ENCODE peak calls at places on chromosomes 6 and 20, in seven cellular contexts. Z is astrocyte of the cerebellum, F is GM12865, M is AG10803, S is astrocyte of the spinal cord, X is endodermal cell, Q is dorsolateral prefrontal cortex. I is an unnamed sample.

GRCh38 chr20:34876161-34877001 is at the start of gene ACSS2:
- DNase-seq in Z (peak), F (peak), M (peak), S (peak), X (peak), Q (peak), I (peak)

GRCh38 chr6:85576479-85576878 is 17.2 kb downstream of the SNX14 start:
- DNase-seq in Z (no peak), F (no peak), M (no peak), S (no peak), X (no peak), Q (no peak), I (no peak)

GRCh38 chr20:63802469-63803240 is 28.4 kb downstream of the ZBTB46 start:
- DNase-seq in Z (no peak), F (no peak), M (no peak), S (no peak), X (no peak), Q (no peak), I (no peak)

GRCh38 chr6:34243131-34243771 is 5.6 kb downstream of the SMIM29 start:
- DNase-seq in Z (no peak), F (no peak), M (no peak), S (peak), X (no peak), Q (peak), I (no peak)

GRCh38 chr6:10800810-10801209 is 37.5 kb downstream of the MAK start:
- DNase-seq in Z (no peak), F (no peak), M (no peak), S (no peak), X (no peak), Q (no peak), I (no peak)

GRCh38 chr6:132614554-132614953 is 9.5 kb downstream of the TAAR2 start:
- DNase-seq in Z (no peak), F (peak), M (no peak), S (no peak), X (no peak), Q (no peak), I (no peak)

GRCh38 chr6:134830945-134831344 is 119.0 kb downstream of the ALDH8A1 start:
- DNase-seq in Z (no peak), F (no peak), M (no peak), S (no peak), X (no peak), Q (no peak), I (no peak)

GRCh38 chr20:47392015-47392720 is 35.7 kb upstream of the ZMYND8 start:
- DNase-seq in Z (no peak), F (peak), M (peak), S (peak), X (no peak), Q (peak), I (peak)

GRCh38 chr6:40996591-40997247 is 42.3 kb downstream of the UNC5CL start:
- DNase-seq in Z (peak), F (no peak), M (peak), S (no peak), X (peak), Q (no peak), I (no peak)

GRCh38 chr6:129575378-129576118 is 134.4 kb downstream of the ARHGAP18 start:
- DNase-seq in Z (peak), F (no peak), M (peak), S (peak), X (no peak), Q (no peak), I (peak)

GRCh38 chr6:98844244-98845161 is 10.1 kb downstream of the POU3F2 start:
- DNase-seq in Z (no peak), F (no peak), M (no peak), S (no peak), X (peak), Q (peak), I (no peak)

GRCh38 chr6:56677559-56677958 is 34.9 kb upstream of the DST start:
- DNase-seq in Z (no peak), F (peak), M (peak), S (no peak), X (no peak), Q (no peak), I (no peak)

GRCh38 chr6:116397960-116398359 is 27.2 kb downstream of the DSE start:
- DNase-seq in Z (no peak), F (no peak), M (peak), S (peak), X (no peak), Q (no peak), I (no peak)

GRCh38 chr6:100493206-100493888 is 28.6 kb upstream of the SIM1 start:
- DNase-seq in Z (no peak), F (no peak), M (no peak), S (no peak), X (peak), Q (no peak), I (no peak)

GRCh38 chr6:20542927-20543602 is 8.8 kb downstream of the CDKAL1 start:
- DNase-seq in Z (peak), F (peak), M (peak), S (peak), X (no peak), Q (no peak), I (no peak)

GRCh38 chr6:152981989-152982767 is 663 bp downstream of the FBXO5 start:
- DNase-seq in Z (no peak), F (peak), M (no peak), S (no peak), X (peak), Q (no peak), I (no peak)

GRCh38 chr6:122853259-122853995 is 64.4 kb downstream of the SMPDL3A start:
- DNase-seq in Z (no peak), F (peak), M (no peak), S (no peak), X (no peak), Q (no peak), I (no peak)

GRCh38 chr6:108622601-108623335 is 62.1 kb downstream of the FOXO3 start:
- DNase-seq in Z (peak), F (no peak), M (peak), S (peak), X (no peak), Q (no peak), I (peak)

GRCh38 chr6:158174514-158174913 is 6.4 kb downstream of the GTF2H5 start:
- DNase-seq in Z (peak), F (no peak), M (peak), S (peak), X (no peak), Q (no peak), I (peak)

GRCh38 chr6:16398587-16398986 is 160.2 kb downstream of the GMPR start:
- DNase-seq in Z (peak), F (no peak), M (peak), S (peak), X (no peak), Q (no peak), I (no peak)

GRCh38 chr20:44273231-44274215 is 26.4 kb downstream of the GDAP1L1 start:
- DNase-seq in Z (no peak), F (peak), M (no peak), S (no peak), X (no peak), Q (no peak), I (no peak)

GRCh38 chr20:50436052-50436656 is 74.0 kb upstream of the PTPN1 start:
- DNase-seq in Z (no peak), F (no peak), M (no peak), S (no peak), X (no peak), Q (no peak), I (no peak)

GRCh38 chr20:51542894-51543788 is 622 bp upstream of the NFATC2 start:
- DNase-seq in Z (no peak), F (no peak), M (no peak), S (no peak), X (no peak), Q (no peak), I (no peak)

GRCh38 chr20:58153121-58153520 is 75.3 kb downstream of the ANKRD60 start:
- DNase-seq in Z (no peak), F (no peak), M (no peak), S (no peak), X (no peak), Q (no peak), I (no peak)

GRCh38 chr6:11494786-11495564 is 42.6 kb upstream of the TMEM170B start:
- DNase-seq in Z (no peak), F (peak), M (no peak), S (peak), X (no peak), Q (no peak), I (no peak)

GRCh38 chr20:53369871-53370270 is 223.8 kb downstream of the ZNF217 start:
- DNase-seq in Z (no peak), F (no peak), M (no peak), S (no peak), X (no peak), Q (no peak), I (no peak)

GRCh38 chr6:151482290-151482689 is 11.5 kb upstream of the CCDC170 start:
- DNase-seq in Z (no peak), F (peak), M (peak), S (peak), X (no peak), Q (no peak), I (peak)

GRCh38 chr6:31143148-31143547 is 4.3 kb upstream of the PSORS1C2 start:
- DNase-seq in Z (peak), F (no peak), M (peak), S (peak), X (peak), Q (no peak), I (no peak)

GRCh38 chr6:34094474-34095135 is 51.3 kb downstream of the GRM4 start:
- DNase-seq in Z (no peak), F (no peak), M (no peak), S (no peak), X (no peak), Q (no peak), I (no peak)

GRCh38 chr6:3376888-3377535 is 79.8 kb downstream of the SLC22A23 start:
- DNase-seq in Z (no peak), F (no peak), M (no peak), S (no peak), X (no peak), Q (no peak), I (no peak)

GRCh38 chr6:39416728-39417127 is 94.2 kb upstream of the KCNK16 start:
- DNase-seq in Z (peak), F (no peak), M (peak), S (peak), X (no peak), Q (no peak), I (peak)

GRCh38 chr6:163876391-163876790 is 461.9 kb downstream of the QKI start:
- DNase-seq in Z (no peak), F (no peak), M (no peak), S (no peak), X (no peak), Q (no peak), I (no peak)

GRCh38 chr6:160956300-160957035 is 35.1 kb upstream of the MAP3K4 start:
- DNase-seq in Z (no peak), F (no peak), M (no peak), S (no peak), X (no peak), Q (no peak), I (no peak)

GRCh38 chr6:160962835-160963623 is 28.5 kb upstream of the MAP3K4 start:
- DNase-seq in Z (no peak), F (no peak), M (no peak), S (no peak), X (no peak), Q (no peak), I (no peak)

GRCh38 chr6:160960839-160961238 is 30.7 kb upstream of the MAP3K4 start:
- DNase-seq in Z (no peak), F (no peak), M (no peak), S (no peak), X (no peak), Q (no peak), I (no peak)

GRCh38 chr6:160955508-160956295 is 35.9 kb upstream of the MAP3K4 start:
- DNase-seq in Z (no peak), F (no peak), M (no peak), S (no peak), X (no peak), Q (no peak), I (no peak)

DNA sequence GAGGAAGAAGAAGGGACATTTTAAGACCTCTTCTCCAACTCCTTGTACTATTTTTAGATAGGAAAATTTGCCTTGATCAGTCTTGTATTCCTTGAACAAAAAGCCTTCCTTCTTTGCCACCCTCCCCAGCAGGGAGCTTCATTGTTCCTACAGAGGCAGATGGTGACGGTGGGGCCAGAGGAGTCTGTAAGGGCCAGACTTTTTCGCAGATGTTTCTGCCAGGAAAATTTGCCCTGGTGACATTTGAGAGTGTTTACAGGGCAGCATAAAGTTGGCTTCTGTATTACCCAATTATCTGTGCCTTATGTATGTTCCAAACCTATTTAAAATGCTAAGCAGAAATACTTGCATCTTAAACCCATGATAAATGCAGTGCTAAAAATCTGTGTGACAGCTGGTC is 31.5 kb upstream of the MAP3K4 start:
- DNase-seq in Z (no peak), F (no peak), M (no peak), S (no peak), X (no peak), Q (no peak), I (no peak)
- H3K4me3 ChIP-seq in Z (no peak), F (no peak), M (no peak), S (no peak), X (no peak), Q (no peak), I (no peak)

GRCh38 chr6:166620478-166621113 is 6.5 kb downstream of the RPS6KA2 start:
- DNase-seq in Z (no peak), F (no peak), M (peak), S (no peak), X (no peak), Q (no peak), I (no peak)
- H3K4me3 ChIP-seq in Z (peak), F (no peak), M (peak), S (no peak), X (no peak), Q (no peak), I (peak)

GRCh38 chr6:42138190-42138589 is 4.2 kb downstream of the C6orf132 start:
- DNase-seq in Z (no peak), F (no peak), M (no peak), S (no peak), X (no peak), Q (no peak), I (no peak)

GRCh38 chr6:42138630-42139619 is 3.5 kb downstream of the C6orf132 start:
- DNase-seq in Z (no peak), F (no peak), M (no peak), S (no peak), X (peak), Q (no peak), I (no peak)

GRCh38 chr6:42141603-42142117 is 760 bp downstream of the C6orf132 start:
- DNase-seq in Z (no peak), F (no peak), M (no peak), S (no peak), X (peak), Q (no peak), I (no peak)

GRCh38 chr6:42140756-42141602 is 1.4 kb downstream of the C6orf132 start:
- DNase-seq in Z (no peak), F (no peak), M (peak), S (no peak), X (no peak), Q (no peak), I (no peak)

GRCh38 chr6:42140051-42140450 is 2.4 kb downstream of the C6orf132 start:
- DNase-seq in Z (no peak), F (no peak), M (peak), S (no peak), X (no peak), Q (no peak), I (no peak)
- H3K4me3 ChIP-seq in Z (no peak), F (no peak), M (no peak), S (no peak), X (no peak), Q (no peak), I (no peak)

GRCh38 chr6:24856246-24856599 is 57.5 kb upstream of the ARMH2 start:
- DNase-seq in Z (no peak), F (no peak), M (no peak), S (no peak), X (no peak), Q (no peak), I (no peak)
- H3K4me3 ChIP-seq in Z (no peak), F (no peak), M (no peak), S (no peak), X (no peak), Q (no peak), I (no peak)